ENCODE peak calls at places on chromosomes 16 and 17, in nine cellular contexts. I is CD8-positive, alpha-beta T cell; C is tibial artery; W is brain microvascular endothelial cell; V is left ventricle myocardium inferior; R is aorta; L is stomach; Y is psoas muscle; X is mesenchymal stem cell. N is an unnamed sample. For H3K36me3, the result is how much of the 10 kb centered on the place peaks cover.

GRCh38 chr16:15587152-15587825 is 55.7 kb downstream of the MARF1 start:
- DNase-seq in V (no peak), L (no peak), X (no peak), Y (no peak), R (no peak), W (no peak), C (peak), I (no peak), N (no peak)

GRCh38 chr17:66661411-66661843 is 173.5 kb upstream of the CACNG5 start:
- DNase-seq in V (no peak), L (peak), C (no peak), Y (no peak), X (peak), R (no peak), I (no peak), W (peak), N (no peak)

GRCh38 chr16:5971106-5971505 is 873.5 kb upstream of the EEF2KMT start:
- DNase-seq in L (no peak), Y (no peak), C (no peak), R (no peak), X (no peak), V (no peak), I (no peak), W (no peak), N (no peak)

GRCh38 chr17:17868637-17869522 is 32.1 kb upstream of the SREBF1 start:
- DNase-seq in I (no peak), X (peak), Y (no peak), W (peak), L (no peak), C (no peak), R (no peak), V (no peak), N (no peak)

GRCh38 chr16:50862818-50863672 is 121.2 kb downstream of the CYLD start:
- DNase-seq in I (no peak), C (no peak), R (no peak), L (no peak), Y (no peak), X (no peak), V (no peak), W (no peak), N (no peak)

GRCh38 chr17:81386646-81387234 is 8.5 kb upstream of the BAHCC1 start:
- DNase-seq in Y (peak), C (peak), W (no peak), V (peak), X (no peak), R (no peak), L (peak), I (no peak), N (peak)

GRCh38 chr17:79003661-79004411 is 5.7 kb downstream of the CANT1 start:
- DNase-seq in X (no peak), V (no peak), R (no peak), C (peak), I (no peak), W (no peak), Y (no peak), L (no peak), N (no peak)

GRCh38 chr17:59296190-59296589 is 35.3 kb upstream of the YPEL2 start:
- DNase-seq in R (no peak), X (no peak), W (no peak), C (no peak), V (no peak), Y (no peak), L (no peak), I (no peak), N (no peak)

GRCh38 chr17:80786470-80786869 is 205.2 kb upstream of the CHMP6 start:
- DNase-seq in R (no peak), L (no peak), W (no peak), X (no peak), V (no peak), Y (no peak), I (no peak), C (peak), N (peak)

GRCh38 chr16:383326-384020 is 1.7 kb upstream of the PGAP6 start:
- DNase-seq in Y (no peak), R (peak), C (peak), L (peak), W (no peak), V (no peak), X (peak), I (peak), N (peak)

GRCh38 chr17:17837966-17838962 is 1.5 kb upstream of the SREBF1 start:
- DNase-seq in Y (peak), V (peak), L (no peak), X (peak), R (peak), I (no peak), C (peak), W (no peak), N (peak)

GRCh38 chr16:75234856-75235696 is 16.3 kb downstream of the CTRB1 start:
- DNase-seq in Y (no peak), C (peak), V (no peak), L (no peak), X (no peak), W (no peak), I (no peak), R (peak), N (no peak)

GRCh38 chr16:75235721-75236193 is 15.7 kb downstream of the BCAR1 start:
- DNase-seq in R (peak), I (no peak), Y (no peak), V (no peak), L (no peak), W (no peak), X (no peak), C (peak), N (peak)

GRCh38 chr16:75231570-75231969 is 12.8 kb downstream of the CTRB1 start:
- DNase-seq in Y (no peak), I (no peak), W (no peak), R (no peak), L (no peak), C (no peak), V (no peak), X (no peak), N (no peak)

GRCh38 chr16:75236232-75236631 is 15.2 kb downstream of the BCAR1 start:
- DNase-seq in Y (no peak), R (no peak), X (no peak), W (no peak), C (peak), I (no peak), V (no peak), L (no peak), N (no peak)

DNA sequence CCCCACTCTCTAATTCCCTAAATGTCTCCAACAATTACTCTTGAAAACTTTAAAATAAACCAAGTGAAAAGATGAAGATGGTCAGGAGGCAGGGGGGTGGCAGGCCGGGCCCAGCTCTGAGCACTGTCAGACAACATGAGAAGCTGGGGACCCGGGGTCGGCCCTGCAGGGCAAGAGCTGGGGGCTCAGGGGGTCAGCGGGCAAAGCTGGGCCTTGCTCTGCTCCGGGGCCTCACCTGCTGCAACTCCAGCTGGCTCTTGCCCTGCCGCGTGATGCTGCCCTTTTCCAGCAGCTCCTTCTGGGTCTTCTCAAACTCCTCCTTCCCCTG is 14.8 kb downstream of the CTRB1 start:
- DNase-seq in W (no peak), L (no peak), V (no peak), R (no peak), X (no peak), I (no peak), C (no peak), Y (no peak), N (no peak)
- H3K36me3 ChIP-seq in W (half or more), L (half or more), V (half or more), R (under half), X (half or more), I (under half), C (half or more), Y (under half), N (half or more)

DNA sequence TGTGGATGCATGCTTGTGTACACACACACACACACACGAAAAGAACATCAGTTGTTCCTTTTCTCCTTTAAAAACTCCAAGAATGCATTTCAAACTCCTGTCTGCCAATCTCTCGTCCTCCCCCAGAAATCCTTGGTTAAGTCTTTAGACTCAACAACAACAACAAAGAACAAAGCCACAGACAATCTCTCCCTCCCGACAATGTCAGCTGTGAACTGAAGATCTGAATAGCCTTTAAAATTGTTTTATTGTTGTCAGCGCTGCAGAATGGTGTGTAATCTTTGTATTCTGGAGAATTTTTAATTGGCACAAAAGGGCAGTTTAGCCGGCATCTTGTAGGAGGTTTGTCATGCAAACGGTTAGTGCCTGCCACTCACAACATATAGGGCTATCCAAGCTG is 219.5 kb downstream of the MSI2 start:
- DNase-seq in R (no peak), L (no peak), X (no peak), C (no peak), I (no peak), Y (no peak), V (no peak), W (no peak), N (no peak)
- H3K27ac ChIP-seq in R (no peak), L (no peak), X (no peak), C (no peak), I (no peak), Y (no peak), V (no peak), W (no peak), N (no peak)

GRCh38 chr16:3598236-3598635 is 13.2 kb downstream of the SLX4 start:
- DNase-seq in Y (no peak), I (no peak), C (no peak), W (no peak), X (no peak), V (no peak), R (no peak), L (no peak), N (no peak)
- H3K36me3 ChIP-seq in Y (under half), I (under half), C (half or more), W (under half), X (half or more), V (under half), R (under half), L (under half), N (under half)

GRCh38 chr17:64155751-64156544 is 26.0 kb upstream of the ERN1 start:
- DNase-seq in C (no peak), I (no peak), W (no peak), L (peak), Y (peak), X (peak), R (peak), V (peak), N (no peak)
- H3K27ac ChIP-seq in C (peak), I (no peak), W (no peak), L (peak), Y (peak), X (no peak), R (no peak), V (peak), N (peak)

GRCh38 chr16:74761665-74762064 is 13.0 kb downstream of the FA2H start:
- DNase-seq in V (no peak), R (no peak), I (no peak), W (no peak), X (no peak), L (no peak), Y (no peak), C (no peak), N (no peak)

GRCh38 chr16:74758801-74759200 is 15.8 kb downstream of the FA2H start:
- DNase-seq in Y (no peak), V (no peak), C (no peak), X (no peak), L (no peak), W (no peak), I (no peak), R (no peak), N (no peak)

GRCh38 chr16:74760007-74760767 is 14.4 kb downstream of the FA2H start:
- DNase-seq in C (no peak), V (no peak), W (peak), Y (no peak), L (no peak), I (no peak), R (no peak), X (peak), N (no peak)

GRCh38 chr16:74757347-74757746 is 17.3 kb downstream of the FA2H start:
- DNase-seq in R (no peak), V (no peak), L (no peak), Y (no peak), C (no peak), X (no peak), I (no peak), W (no peak), N (no peak)

GRCh38 chr16:74759564-74759963 is 15.1 kb downstream of the FA2H start:
- DNase-seq in V (no peak), R (no peak), I (no peak), W (no peak), Y (no peak), L (no peak), C (no peak), X (no peak), N (no peak)
- H3K36me3 ChIP-seq in V (under half), R (under half), I (under half), W (under half), Y (under half), L (under half), C (under half), X (under half), N (under half)

DNA sequence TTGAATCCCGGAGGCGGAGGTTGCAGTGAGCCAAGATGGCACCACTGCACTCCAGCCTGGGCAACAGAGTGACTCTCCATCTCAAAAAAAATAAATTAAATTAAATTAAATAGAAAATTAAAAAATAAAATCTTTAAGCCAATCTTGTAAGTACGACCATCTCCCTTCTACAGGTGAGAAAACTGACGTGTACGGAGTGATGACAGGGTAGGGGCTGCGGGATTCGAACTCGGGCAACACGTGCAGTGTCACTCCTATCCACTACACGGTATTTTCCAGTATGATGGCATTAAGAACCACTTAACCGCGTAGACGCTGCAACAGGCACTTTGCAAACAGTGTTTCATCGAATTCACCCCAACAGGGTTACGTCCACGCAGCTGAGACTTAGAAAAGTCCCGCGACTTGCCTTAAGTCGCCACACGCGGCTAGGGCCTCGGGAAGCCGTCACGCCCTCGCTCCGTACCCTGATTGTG is 691 bp downstream of the WDR59 start:
- DNase-seq in X (peak), I (no peak), L (no peak), C (no peak), W (peak), V (no peak), R (no peak), Y (no peak), N (no peak)
- H3K27ac ChIP-seq in X (no peak), I (peak), L (peak), C (peak), W (peak), V (peak), R (no peak), Y (peak), N (peak)

DNA sequence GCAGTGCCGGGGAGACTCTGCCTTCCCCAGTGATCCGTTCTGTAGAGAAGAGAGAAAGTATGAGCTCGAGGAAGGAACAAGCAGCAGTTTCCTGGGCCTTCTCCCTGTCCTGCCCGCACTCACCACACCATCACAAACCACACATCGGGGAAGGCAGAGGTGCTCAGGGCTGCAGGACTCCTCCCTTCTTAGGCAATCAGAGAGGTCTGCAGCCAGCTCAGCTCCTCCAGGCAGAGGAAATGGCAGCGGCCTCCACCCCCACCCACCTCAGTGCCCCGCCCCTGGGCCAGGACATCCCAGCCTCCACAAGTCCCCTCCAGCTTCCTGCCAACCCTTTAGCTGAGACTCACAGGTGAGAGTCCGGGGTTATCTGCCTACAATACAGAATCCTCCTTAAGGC is 2.0 kb downstream of the ZNF319 start:
- DNase-seq in I (peak), R (no peak), Y (no peak), W (no peak), C (no peak), V (peak), X (peak), L (peak), N (peak)
- H3K36me3 ChIP-seq in I (under half), R (under half), Y (under half), W (under half), C (half or more), V (under half), X (half or more), L (half or more), N (under half)

GRCh38 chr17:28335201-28335958 is at the start of the genes IFT20 and TNFAIP1:
- DNase-seq in L (peak), I (peak), V (peak), W (peak), Y (peak), C (peak), R (peak), X (peak), N (peak)

GRCh38 chr17:28333083-28333746 is 2.1 kb downstream of the IFT20 start:
- DNase-seq in I (no peak), C (no peak), X (peak), L (no peak), V (no peak), Y (no peak), W (no peak), R (no peak), N (no peak)

GRCh38 chr17:28334176-28334575 is 1.1 kb downstream of the IFT20 start:
- DNase-seq in C (no peak), Y (no peak), X (peak), I (no peak), W (no peak), R (no peak), L (no peak), V (no peak), N (no peak)

GRCh38 chr17:28335959-28336871 is 654 bp downstream of the TNFAIP1 start:
- DNase-seq in X (peak), R (peak), I (no peak), Y (peak), W (peak), L (peak), V (peak), C (no peak), N (no peak)

DNA sequence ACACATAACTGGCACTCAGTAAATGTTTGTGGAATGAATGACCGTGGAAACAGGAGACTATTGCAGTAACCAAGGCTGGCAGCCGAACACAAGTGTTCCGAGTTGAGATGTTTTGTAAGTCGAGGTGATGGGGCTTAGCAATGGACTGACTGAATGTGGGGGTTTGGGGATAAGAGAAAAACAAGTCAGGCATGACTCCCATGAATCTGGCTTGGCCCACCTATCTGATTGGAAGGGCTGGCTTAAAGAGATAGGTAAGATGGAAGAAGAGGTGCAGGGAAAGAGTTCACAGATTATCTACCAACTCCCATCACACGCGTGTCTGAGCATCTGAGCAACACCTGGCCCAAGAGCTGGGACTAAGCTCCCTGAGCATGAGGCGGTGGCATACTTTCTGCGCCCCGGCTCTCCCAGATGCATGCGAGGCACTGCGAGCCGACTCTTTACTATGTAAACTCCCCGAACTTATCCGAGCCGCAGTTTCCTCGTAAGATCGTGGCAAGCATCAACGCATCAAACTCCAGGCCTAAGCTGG is 539 bp downstream of the IFT20 start:
- DNase-seq in V (no peak), X (no peak), Y (no peak), R (no peak), I (no peak), C (no peak), W (no peak), L (no peak), N (no peak)
- H3K27ac ChIP-seq in V (peak), X (peak), Y (peak), R (peak), I (peak), C (peak), W (peak), L (peak), N (peak)

GRCh38 chr16:31706318-31706717 is 167.3 kb upstream of the ZNF267 start:
- DNase-seq in W (no peak), X (no peak), C (no peak), Y (no peak), L (no peak), V (no peak), R (no peak), I (no peak), N (no peak)

GRCh38 chr16:31707743-31708335 is 165.8 kb upstream of the ZNF267 start:
- DNase-seq in R (no peak), I (no peak), X (no peak), V (no peak), C (no peak), Y (no peak), W (no peak), L (no peak), N (no peak)

GRCh38 chr16:31705371-31705770 is 168.2 kb upstream of the ZNF267 start:
- DNase-seq in X (no peak), L (no peak), R (no peak), Y (no peak), C (no peak), W (no peak), I (no peak), V (no peak), N (no peak)

GRCh38 chr16:31708348-31708747 is 165.3 kb upstream of the ZNF267 start:
- DNase-seq in W (no peak), V (no peak), L (no peak), C (no peak), X (no peak), Y (no peak), I (no peak), R (no peak), N (no peak)

GRCh38 chr16:31706925-31707324 is 166.7 kb upstream of the ZNF267 start:
- DNase-seq in L (no peak), W (no peak), I (no peak), X (no peak), Y (no peak), V (no peak), R (no peak), C (no peak), N (no peak)
- H3K36me3 ChIP-seq in L (half or more), W (under half), I (half or more), X (half or more), Y (under half), V (under half), R (under half), C (half or more), N (half or more)

N was measured in lower lobe of right lung.